ENCODE peak calls at places on chromosomes 1 and 21, in ten cellular contexts. A is GM06990, L is stomach, T is kidney epithelial cell, E is astrocyte of the spinal cord, C is lower leg skin, F is astrocyte, K is BJ, I is GM23338, Q is fibroblast of mammary gland. B is an unnamed sample.

GRCh38 chr1:56551691-56552090 is 27.7 kb downstream of the PLPP3 start:
- DNase-seq in A (no peak), K (no peak), E (peak), Q (no peak), F (peak), C (no peak), L (peak), T (no peak), I (no peak), B (no peak)

GRCh38 chr1:212752256-212752933 is 39.2 kb downstream of the NSL1 start:
- DNase-seq in C (no peak), T (no peak), A (no peak), E (peak), I (no peak), K (no peak), Q (peak), L (no peak), F (peak), B (no peak)

GRCh38 chr1:109938556-109938955 is 27.9 kb downstream of the CSF1 start:
- DNase-seq in A (no peak), L (no peak), E (no peak), C (no peak), F (no peak), Q (no peak), K (no peak), I (no peak), T (no peak), B (no peak)

GRCh38 chr1:113792986-113793385 is 19.3 kb downstream of the RSBN1 start:
- DNase-seq in E (peak), Q (peak), F (peak), L (no peak), A (no peak), C (no peak), K (no peak), T (no peak), I (no peak), B (no peak)

GRCh38 chr1:236284291-236284711 is 2.5 kb upstream of the ERO1B start:
- DNase-seq in Q (no peak), L (no peak), I (peak), A (peak), T (no peak), F (no peak), E (no peak), C (no peak), K (no peak), B (peak)

GRCh38 chr1:211643324-211644212 is 31.9 kb downstream of the NEK2 start:
- DNase-seq in I (no peak), Q (no peak), F (no peak), A (no peak), K (no peak), T (no peak), C (no peak), L (peak), E (peak), B (no peak)

GRCh38 chr21:14325575-14325974 is 57.4 kb downstream of the HSPA13 start:
- DNase-seq in A (no peak), T (no peak), C (no peak), I (no peak), K (no peak), L (no peak), E (no peak), F (no peak), Q (no peak), B (no peak)

GRCh38 chr21:45297869-45298268 is 10.2 kb upstream of the POFUT2 start:
- DNase-seq in F (no peak), E (no peak), I (no peak), A (no peak), C (no peak), T (no peak), Q (no peak), L (no peak), K (no peak), B (no peak)

GRCh38 chr1:203615182-203615581 is 11.4 kb upstream of the ATP2B4 start:
- DNase-seq in I (no peak), T (no peak), F (no peak), C (no peak), E (no peak), L (no peak), A (no peak), Q (no peak), K (no peak), B (no peak)

GRCh38 chr1:230067441-230067870 is 418 bp downstream of the GALNT2 start:
- DNase-seq in C (no peak), T (no peak), F (no peak), A (peak), E (no peak), L (no peak), I (peak), K (no peak), Q (peak), B (peak)

GRCh38 chr1:175671066-175671465 is 72.3 kb downstream of the TNR start:
- DNase-seq in C (no peak), L (no peak), A (no peak), F (no peak), Q (no peak), I (no peak), K (no peak), T (no peak), E (no peak), B (no peak)

GRCh38 chr1:8394456-8395321 is 76.8 kb downstream of the SLC45A1 start:
- DNase-seq in A (no peak), C (no peak), F (peak), K (peak), E (peak), Q (peak), L (no peak), I (no peak), T (no peak), B (no peak)

GRCh38 chr1:182304218-182305016 is 87.2 kb downstream of the GLUL start:
- DNase-seq in I (no peak), K (no peak), C (no peak), Q (peak), A (no peak), L (no peak), T (no peak), E (no peak), F (no peak), B (no peak)

GRCh38 chr1:29749546-29749945 is 513.2 kb downstream of the PTPRU start:
- DNase-seq in K (no peak), L (no peak), E (no peak), A (no peak), Q (no peak), I (no peak), T (no peak), C (no peak), F (no peak), B (no peak)

GRCh38 chr1:220928725-220929297 is 49.6 kb downstream of the HLX start:
- DNase-seq in T (no peak), K (no peak), C (no peak), F (no peak), Q (peak), I (no peak), A (no peak), L (no peak), E (no peak), B (no peak)

DNA sequence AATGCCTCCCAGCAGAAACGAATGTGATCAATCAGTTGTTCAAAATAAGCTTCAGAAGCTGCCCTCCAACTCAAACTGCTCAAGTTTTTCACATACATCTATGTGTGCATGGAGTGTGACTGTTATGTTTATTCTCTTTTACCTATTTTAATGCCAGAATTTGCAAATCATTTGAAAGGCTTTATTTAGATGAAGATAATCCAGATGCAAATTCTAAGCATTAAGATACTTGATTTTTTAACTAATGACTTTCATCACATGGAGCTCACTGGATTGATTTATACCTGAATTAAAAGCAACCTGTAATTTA is 69.5 kb downstream of the PLD5 start:
- DNase-seq in Q (no peak), A (no peak), F (no peak), T (no peak), C (no peak), I (no peak), E (no peak), K (no peak), L (no peak), B (no peak)
- TF ChIP-seq CTCF in Q (no peak), A (no peak), F (no peak), T (no peak), C (no peak), I (no peak), E (no peak), K (no peak), L (no peak), B (no peak)

DNA sequence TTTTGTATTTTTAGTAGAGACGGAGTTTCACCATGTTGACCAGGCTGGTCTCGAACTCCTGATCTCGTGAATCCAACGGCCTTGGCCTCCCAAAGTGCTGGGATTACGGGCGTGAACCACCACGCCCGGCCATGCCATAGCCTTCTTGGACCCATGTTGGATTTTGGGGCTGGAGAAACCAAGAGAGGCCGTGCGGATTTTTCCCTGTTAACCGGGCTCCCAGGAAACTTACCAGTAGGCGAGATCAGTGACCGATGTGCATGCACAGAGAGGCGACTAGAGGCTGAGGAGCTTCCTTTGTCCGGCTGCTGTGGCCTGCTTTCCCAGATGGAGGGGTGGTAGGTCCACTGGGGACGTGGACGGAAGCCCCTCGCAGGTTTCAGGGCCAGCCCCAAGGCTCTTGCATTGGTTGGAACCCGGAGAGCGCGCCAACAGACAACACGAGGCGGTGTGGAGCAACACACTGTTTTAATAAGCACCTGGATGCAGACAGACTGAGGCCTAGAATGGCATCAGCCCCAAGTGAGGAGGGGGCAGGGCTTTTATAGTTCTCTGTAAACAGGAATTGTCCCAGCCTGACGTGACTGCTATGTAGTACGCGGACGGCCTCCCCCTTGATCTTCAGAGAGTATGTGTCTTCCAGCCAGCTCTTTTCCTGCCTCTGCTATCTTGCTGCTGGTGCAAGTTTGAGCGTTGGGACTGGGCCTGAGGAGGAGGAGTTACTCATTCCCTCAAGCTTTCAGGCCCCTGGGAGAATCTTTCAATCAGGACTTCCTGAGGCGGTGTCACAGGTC is at the start of gene ERVH48-1:
- DNase-seq in I (peak), E (no peak), L (no peak), K (no peak), T (no peak), A (no peak), F (no peak), Q (no peak), C (no peak), B (no peak)
- H3K4me3 ChIP-seq in I (peak), E (no peak), L (no peak), K (no peak), T (no peak), A (no peak), F (no peak), Q (no peak), C (no peak), B (no peak)

GRCh38 chr21:43712268-43712942 is 6.5 kb upstream of the PDXK start:
- DNase-seq in C (no peak), F (peak), I (no peak), K (peak), A (no peak), L (peak), Q (no peak), T (peak), E (peak), B (no peak)
- TF ChIP-seq CTCF in C (no peak), F (no peak), I (no peak), K (no peak), A (no peak), L (no peak), Q (no peak), T (no peak), E (no peak), B (no peak)

GRCh38 chr1:39625462-39626273 is 13.8 kb downstream of the HEYL start:
- DNase-seq in F (no peak), E (peak), I (no peak), T (no peak), L (peak), Q (peak), C (peak), A (no peak), K (no peak), B (no peak)
- H3K4me3 ChIP-seq in F (no peak), E (no peak), I (no peak), T (no peak), L (no peak), Q (no peak), C (no peak), A (no peak), K (no peak), B (no peak)

GRCh38 chr1:227952374-227953021 is 4.8 kb upstream of the WNT9A start:
- DNase-seq in E (no peak), L (peak), T (no peak), K (no peak), I (no peak), F (no peak), Q (no peak), C (peak), A (no peak), B (no peak)

GRCh38 chr1:227955808-227956207 is 8.1 kb upstream of the WNT9A start:
- DNase-seq in Q (no peak), C (no peak), T (no peak), L (no peak), A (no peak), K (no peak), E (no peak), I (no peak), F (no peak), B (no peak)

GRCh38 chr1:227951624-227952373 is 4.1 kb upstream of the WNT9A start:
- DNase-seq in A (no peak), E (no peak), T (no peak), F (no peak), K (no peak), I (no peak), C (no peak), L (peak), Q (no peak), B (no peak)

GRCh38 chr1:227953022-227953412 is 5.3 kb upstream of the WNT9A start:
- DNase-seq in F (no peak), C (no peak), A (no peak), T (no peak), Q (no peak), K (no peak), L (no peak), E (no peak), I (no peak), B (no peak)

DNA sequence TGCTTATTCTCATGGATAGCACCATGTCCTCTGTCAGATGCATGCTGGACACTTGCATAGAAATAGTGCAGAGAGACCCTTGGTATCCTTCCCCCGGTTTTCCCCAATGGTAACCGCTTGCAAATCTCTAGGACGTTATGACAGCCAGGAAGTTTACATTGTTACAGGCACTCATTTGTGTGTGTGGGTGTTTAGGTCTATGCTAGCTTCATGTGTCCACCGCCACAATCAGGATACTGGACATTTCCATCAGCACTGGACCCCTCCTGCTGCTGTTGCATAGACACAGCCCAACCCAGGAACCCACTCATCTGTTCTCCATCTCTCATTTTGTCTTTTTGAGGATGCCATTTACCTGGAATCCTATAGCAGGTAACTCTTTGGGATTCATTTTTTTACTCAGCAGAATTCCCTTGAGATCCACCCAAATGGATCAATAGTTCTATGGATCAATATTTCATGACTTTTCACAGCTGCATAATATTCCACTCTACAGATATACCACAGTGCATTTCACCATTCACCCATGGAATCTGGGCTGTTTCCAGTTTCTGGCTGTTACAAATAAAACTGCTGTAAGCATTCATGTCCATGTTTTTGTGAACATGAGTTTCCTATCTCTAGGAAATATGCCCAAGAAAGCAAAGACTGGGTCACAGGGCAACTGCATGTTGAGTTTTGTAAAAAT is 6.6 kb upstream of the WNT9A start:
- DNase-seq in T (no peak), C (no peak), Q (no peak), F (no peak), K (no peak), A (no peak), I (no peak), L (no peak), E (no peak), B (no peak)
- TF ChIP-seq CTCF in T (no peak), C (no peak), Q (no peak), F (no peak), K (no peak), A (no peak), I (peak), L (no peak), E (no peak), B (no peak)

GRCh38 chr21:36097427-36098230 is 27.8 kb downstream of the CBR1 start:
- DNase-seq in Q (no peak), C (no peak), E (peak), K (no peak), T (peak), I (no peak), L (no peak), F (peak), A (peak), B (peak)

GRCh38 chr21:36103434-36103833 is 31.4 kb upstream of the CBR3 start:
- DNase-seq in K (no peak), F (no peak), I (no peak), A (no peak), Q (no peak), T (peak), E (no peak), C (no peak), L (no peak), B (no peak)

GRCh38 chr21:36104306-36105300 is 30.3 kb upstream of the CBR3 start:
- DNase-seq in I (peak), E (peak), L (peak), T (peak), K (no peak), F (peak), Q (peak), C (no peak), A (no peak), B (peak)

GRCh38 chr21:36099000-36099399 is 29.2 kb downstream of the CBR1 start:
- DNase-seq in Q (no peak), F (no peak), L (no peak), K (no peak), A (no peak), E (no peak), I (no peak), T (no peak), C (no peak), B (no peak)

GRCh38 chr21:36100971-36101641 is 31.3 kb downstream of the CBR1 start:
- DNase-seq in C (no peak), A (no peak), K (no peak), T (no peak), F (no peak), E (no peak), I (no peak), L (no peak), Q (no peak), B (no peak)
- H3K4me3 ChIP-seq in C (no peak), A (no peak), K (no peak), T (no peak), F (no peak), E (no peak), I (no peak), L (no peak), Q (no peak), B (no peak)

DNA sequence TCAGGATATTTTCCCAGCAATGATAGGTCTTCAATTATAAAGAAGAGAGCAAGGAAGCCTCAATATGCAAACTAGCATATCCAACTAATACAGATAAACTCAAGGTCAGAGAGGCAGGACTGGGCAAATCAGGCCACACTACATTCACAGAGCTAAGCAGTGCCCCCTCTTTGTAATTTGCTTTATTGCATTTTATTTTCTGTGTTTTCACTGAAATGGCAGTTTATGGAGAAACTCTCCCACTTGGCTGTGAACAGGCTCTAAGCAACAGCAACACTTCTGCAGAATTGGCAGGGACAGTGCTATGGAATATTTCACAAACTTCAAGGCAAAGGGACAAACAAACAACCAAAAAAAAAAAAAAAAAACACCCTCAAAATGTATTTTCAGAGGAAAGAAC is 93.4 kb upstream of the SOD1 start:
- DNase-seq in E (no peak), A (no peak), L (no peak), C (no peak), T (no peak), K (no peak), F (no peak), Q (peak), I (no peak), B (no peak)
- TF ChIP-seq CTCF in E (peak), A (peak), L (no peak), C (no peak), T (peak), K (no peak), F (no peak), Q (peak), I (peak), B (no peak)

GRCh38 chr1:47985001-47985400 is 12.2 kb downstream of the TRABD2B start:
- DNase-seq in A (no peak), I (no peak), Q (no peak), T (no peak), E (no peak), C (no peak), F (no peak), K (no peak), L (no peak), B (no peak)

GRCh38 chr1:47981664-47982350 is 15.4 kb downstream of the TRABD2B start:
- DNase-seq in L (no peak), K (no peak), C (no peak), Q (no peak), T (no peak), F (no peak), I (no peak), E (no peak), A (no peak), B (no peak)

GRCh38 chr1:47986741-47987140 is 10.4 kb downstream of the TRABD2B start:
- DNase-seq in K (no peak), I (peak), L (no peak), A (no peak), E (no peak), F (peak), Q (peak), C (no peak), T (no peak), B (no peak)

GRCh38 chr1:47983677-47984076 is 13.5 kb downstream of the TRABD2B start:
- DNase-seq in A (no peak), I (peak), K (no peak), L (no peak), E (no peak), T (no peak), F (no peak), C (no peak), Q (no peak), B (no peak)

DNA sequence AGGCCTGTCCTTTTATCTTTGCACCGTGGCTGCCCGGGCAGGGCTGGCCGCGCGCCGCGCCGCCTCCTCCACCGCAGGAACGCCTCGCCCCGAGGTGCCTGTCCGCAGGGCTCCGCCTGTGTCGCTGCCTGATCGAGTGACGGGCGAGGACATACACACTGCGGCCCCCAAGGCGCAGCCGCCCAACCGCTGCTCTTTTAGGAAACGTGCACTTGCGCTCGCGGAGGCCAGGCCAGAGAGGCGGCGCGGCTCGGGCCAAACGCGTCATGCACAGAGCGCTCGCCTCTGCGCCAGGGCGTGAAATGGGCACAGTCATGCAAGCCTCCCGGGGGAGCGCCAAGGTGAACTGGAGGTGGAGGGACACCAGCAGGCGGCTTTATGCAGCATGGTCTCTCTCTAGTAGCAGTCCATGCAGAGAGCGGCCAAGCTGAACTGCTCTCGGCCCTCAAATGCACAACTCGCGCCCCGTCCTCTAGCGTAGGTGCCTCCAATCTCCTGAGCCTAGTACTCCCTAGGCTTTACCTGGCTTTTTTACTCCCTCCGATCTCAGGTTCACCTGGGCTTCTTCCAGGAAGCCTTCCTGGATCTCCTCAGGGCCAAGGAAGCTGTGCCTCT is 12.9 kb downstream of the TRABD2B start:
- DNase-seq in K (no peak), L (no peak), I (peak), F (no peak), Q (no peak), A (no peak), E (no peak), C (no peak), T (no peak), B (no peak)
- H3K4me3 ChIP-seq in K (no peak), L (peak), I (peak), F (no peak), Q (no peak), A (no peak), E (no peak), C (no peak), T (no peak), B (no peak)

GRCh38 chr1:179021873-179022272 is 3.8 kb upstream of the FAM20B start:
- DNase-seq in K (no peak), T (no peak), F (no peak), A (no peak), L (no peak), E (peak), C (no peak), Q (peak), I (no peak), B (no peak)
- TF ChIP-seq CTCF in K (no peak), T (no peak), F (no peak), A (no peak), L (no peak), E (no peak), C (no peak), Q (no peak), I (no peak), B (no peak)

GRCh38 chr1:193083365-193084088 is 21.7 kb downstream of the GLRX2 start:
- DNase-seq in I (no peak), T (no peak), C (no peak), E (no peak), K (no peak), A (peak), Q (no peak), F (no peak), L (no peak), B (peak)
- H3K4me3 ChIP-seq in I (no peak), T (no peak), C (no peak), E (no peak), K (no peak), A (peak), Q (no peak), F (no peak), L (no peak), B (no peak)